ENCODE peak calls at places on chromosome 9, in five cellular contexts. F, W, S, D and C are unnamed samples.

GRCh38 chr9:100474082-100474949 is 1.4 kb downstream of the TMEFF1 start:
- DNase-seq in F (no peak), W (no peak), S (no peak), D (no peak), C (no peak)

GRCh38 chr9:88355166-88355565 is 33.1 kb upstream of the SPIN1 start:
- DNase-seq in F (no peak), W (no peak), S (no peak), D (peak), C (no peak)

GRCh38 chr9:108477538-108478006 is 378.2 kb downstream of the ACTL7B start:
- DNase-seq in F (no peak), W (no peak), S (no peak), D (no peak), C (no peak)

GRCh38 chr9:96048954-96049831 is 173.7 kb downstream of the ERCC6L2 start:
- DNase-seq in F (peak), W (peak), S (no peak), D (no peak), C (peak)

GRCh38 chr9:79940919-79941318 is 369.2 kb downstream of the TLE4 start:
- DNase-seq in F (no peak), W (no peak), S (no peak), D (no peak), C (no peak)

GRCh38 chr9:114908796-114909448 is 21.5 kb downstream of the TNFSF8 start:
- DNase-seq in F (no peak), W (no peak), S (no peak), D (no peak), C (no peak)

GRCh38 chr9:94534901-94535300 is 20.0 kb upstream of the PCAT7 start:
- DNase-seq in F (no peak), W (no peak), S (no peak), D (no peak), C (no peak)

GRCh38 chr9:35962126-35962906 is 4.4 kb upstream of the OR2S2 start:
- DNase-seq in F (peak), W (peak), S (no peak), D (no peak), C (no peak)

GRCh38 chr9:132192728-132193127 is 30.9 kb downstream of the NTNG2 start:
- DNase-seq in F (no peak), W (no peak), S (no peak), D (no peak), C (no peak)